ENCODE peak calls at places on chromosomes 2 and 18, in five cellular contexts. B, Z, J, U and E are unnamed samples.

GRCh38 chr2:3703741-3704355 is 473 bp downstream of the DCDC2C start:
- DNase-seq in U (no peak), J (no peak), B (no peak), Z (no peak), E (no peak)

GRCh38 chr2:206989306-206989705 is 50.0 kb downstream of the CPO start:
- DNase-seq in B (no peak), J (no peak), U (no peak), Z (peak), E (peak)

GRCh38 chr18:75376004-75376403 is 51.5 kb downstream of the SMIM21 start:
- DNase-seq in Z (no peak), J (no peak), B (no peak), U (no peak), E (no peak)

GRCh38 chr2:26772064-26773001 is 8.2 kb downstream of the SLC35F6 start:
- DNase-seq in J (no peak), Z (peak), U (peak), B (no peak), E (peak)

GRCh38 chr2:213609570-213610170 is 325.4 kb downstream of the SPAG16 start:
- DNase-seq in J (no peak), U (no peak), B (no peak), Z (no peak), E (no peak)

GRCh38 chr2:208195477-208195876 is 5.6 kb upstream of the C2orf80 start:
- DNase-seq in B (no peak), U (no peak), J (no peak), Z (no peak), E (no peak)

GRCh38 chr2:216909541-216910175 is 49.8 kb upstream of the TNP1 start:
- DNase-seq in B (no peak), J (no peak), Z (no peak), U (no peak), E (no peak)

GRCh38 chr2:48114256-48114655 is 208.0 kb upstream of the FBXO11 start:
- DNase-seq in B (peak), U (no peak), Z (no peak), J (no peak), E (peak)

GRCh38 chr2:32485399-32485798 is 128.6 kb downstream of the BIRC6 start:
- DNase-seq in B (no peak), J (no peak), Z (no peak), U (no peak), E (no peak)

GRCh38 chr18:67260841-67261240 is 255.7 kb downstream of the DSEL start:
- DNase-seq in Z (no peak), B (no peak), J (no peak), U (no peak), E (no peak)

GRCh38 chr2:95001117-95001551 is 24.4 kb upstream of the MAL start:
- DNase-seq in J (no peak), B (no peak), U (no peak), Z (no peak), E (no peak)

GRCh38 chr2:27489118-27489497 is 435 bp downstream of the IFT172 start:
- DNase-seq in Z (no peak), U (no peak), B (no peak), J (no peak), E (peak)

GRCh38 chr2:156864753-156865152 is 392.8 kb upstream of the GALNT5 start:
- DNase-seq in Z (no peak), U (no peak), J (no peak), B (no peak), E (no peak)

GRCh38 chr2:227095346-227095745 is 68.7 kb downstream of the COL4A4 start:
- DNase-seq in Z (no peak), B (no peak), U (no peak), J (no peak), E (peak)

GRCh38 chr2:191566347-191566746 is 111.6 kb upstream of the NABP1 start:
- DNase-seq in Z (peak), U (peak), B (peak), J (peak), E (peak)

GRCh38 chr2:82875891-82876290 is 1583.2 kb downstream of the SUCLG1 start:
- DNase-seq in J (no peak), Z (no peak), B (no peak), U (no peak), E (no peak)

GRCh38 chr2:58039170-58039611 is 7.4 kb upstream of the VRK2 start:
- DNase-seq in J (no peak), Z (no peak), U (no peak), B (no peak), E (no peak)

GRCh38 chr18:3148930-3149535 is 70.7 kb downstream of the MYOM1 start:
- DNase-seq in Z (no peak), J (no peak), U (no peak), B (no peak), E (peak)

GRCh38 chr2:209463226-209463625 is 39.4 kb downstream of the MAP2 start:
- DNase-seq in J (no peak), Z (no peak), U (no peak), B (no peak), E (no peak)

GRCh38 chr2:59217360-59217759 is 976.2 kb upstream of the FANCL start:
- DNase-seq in U (no peak), Z (no peak), J (no peak), B (no peak), E (no peak)

GRCh38 chr18:55912919-55913318 is 324.9 kb upstream of the TCF4 start:
- DNase-seq in J (no peak), Z (no peak), B (no peak), U (no peak), E (no peak)

GRCh38 chr2:43157506-43158232 is 68.7 kb downstream of the ZFP36L2 start:
- DNase-seq in B (no peak), J (no peak), Z (no peak), U (no peak), E (no peak)

GRCh38 chr18:76720683-76721082 is 101.7 kb upstream of the ZNF236 start:
- DNase-seq in Z (no peak), B (no peak), J (no peak), U (no peak), E (no peak)

GRCh38 chr18:23885750-23886149 is 128.8 kb upstream of the TTC39C start:
- DNase-seq in J (no peak), B (no peak), U (no peak), Z (no peak), E (no peak)

GRCh38 chr2:98473995-98474780 is 29.5 kb downstream of the INPP4A start:
- DNase-seq in U (no peak), J (no peak), B (no peak), Z (no peak), E (no peak)